ENCODE peak calls at places on chromosomes 2 and 18, in eight cellular contexts. J is suprapubic skin, T is AG10803, H is astrocyte of the spinal cord, U is colonic mucosa, K is adrenal gland, S is HCT116, P is tibial artery. N is an unnamed sample.

GRCh38 chr2:27164960-27165763 is 16.4 kb downstream of the TCF23 start:
- DNase-seq in J (no peak), T (no peak), H (no peak), U (no peak), K (no peak), S (no peak), P (no peak), N (no peak)

GRCh38 chr18:41324020-41324791 is 630.8 kb upstream of the PIK3C3 start:
- DNase-seq in J (no peak), T (no peak), H (no peak), U (no peak), K (no peak), S (no peak), P (no peak), N (no peak)

GRCh38 chr18:68441241-68441640 is 273.7 kb downstream of the TMX3 start:
- DNase-seq in J (no peak), T (peak), H (no peak), U (no peak), K (no peak), S (no peak), P (no peak), N (no peak)

GRCh38 chr2:197052371-197052770 is 125.9 kb upstream of the PGAP1 start:
- DNase-seq in J (no peak), T (no peak), H (no peak), U (no peak), K (no peak), S (no peak), P (no peak), N (no peak)

GRCh38 chr18:22900558-22901183 is 32.5 kb upstream of the RBBP8 start:
- DNase-seq in J (no peak), T (peak), H (no peak), U (no peak), K (no peak), S (no peak), P (no peak), N (no peak)

GRCh38 chr2:115609978-115610377 is 1167.5 kb downstream of the DPP10 start:
- DNase-seq in J (no peak), T (no peak), H (no peak), U (no peak), K (no peak), S (no peak), P (no peak), N (no peak)

GRCh38 chr18:46246101-46246500 is 141.9 kb downstream of the HAUS1 start:
- DNase-seq in J (no peak), T (no peak), H (no peak), U (no peak), K (no peak), S (no peak), P (no peak), N (no peak)

GRCh38 chr2:149826471-149827125 is 239.0 kb upstream of the MMADHC start:
- DNase-seq in J (no peak), T (no peak), H (peak), U (no peak), K (no peak), S (no peak), P (no peak), N (no peak)

GRCh38 chr18:79517322-79517721 is 121.6 kb downstream of the NFATC1 start:
- DNase-seq in J (peak), T (no peak), H (no peak), U (peak), K (no peak), S (no peak), P (no peak), N (no peak)

GRCh38 chr18:36546028-36546427 is 248.5 kb downstream of the FHOD3 start:
- DNase-seq in J (no peak), T (no peak), H (no peak), U (no peak), K (no peak), S (no peak), P (no peak), N (no peak)

GRCh38 chr2:235893129-235893698 is 275.0 kb downstream of the GBX2 start:
- DNase-seq in J (no peak), T (no peak), H (no peak), U (no peak), K (no peak), S (no peak), P (no peak), N (no peak)

GRCh38 chr18:47036298-47036874 is 965 bp upstream of the ELOA2 start:
- DNase-seq in J (no peak), T (peak), H (peak), U (peak), K (peak), S (peak), P (no peak), N (peak)

GRCh38 chr2:85925216-85925671 is 36.5 kb upstream of the ST3GAL5 start:
- DNase-seq in J (peak), T (no peak), H (no peak), U (no peak), K (no peak), S (no peak), P (no peak), N (no peak)

GRCh38 chr2:71665168-71666093 is 212.1 kb downstream of the DYSF start:
- DNase-seq in J (peak), T (peak), H (no peak), U (no peak), K (no peak), S (no peak), P (no peak), N (no peak)

GRCh38 chr2:172704072-172704936 is 31.3 kb upstream of the RAPGEF4 start:
- DNase-seq in J (no peak), T (peak), H (peak), U (no peak), K (no peak), S (no peak), P (no peak), N (peak)

GRCh38 chr2:203104273-203104672 is 89.6 kb downstream of the NBEAL1 start:
- DNase-seq in J (no peak), T (no peak), H (no peak), U (no peak), K (no peak), S (no peak), P (no peak), N (no peak)

GRCh38 chr2:128187032-128187654 is 96.1 kb downstream of the UGGT1 start:
- DNase-seq in J (no peak), T (peak), H (peak), U (no peak), K (no peak), S (no peak), P (no peak), N (no peak)

GRCh38 chr2:104025296-104025695 is 828.6 kb upstream of the POU3F3 start:
- DNase-seq in J (no peak), T (no peak), H (peak), U (no peak), K (no peak), S (no peak), P (no peak), N (no peak)

GRCh38 chr2:98736464-98736889 is 5.5 kb upstream of the MGAT4A start:
- DNase-seq in J (no peak), T (no peak), H (no peak), U (no peak), K (no peak), S (no peak), P (no peak), N (no peak)

GRCh38 chr2:174608866-174609214 is 11.2 kb upstream of the WIPF1 start:
- DNase-seq in J (no peak), T (no peak), H (no peak), U (no peak), K (no peak), S (no peak), P (no peak), N (no peak)

GRCh38 chr2:74703373-74703772 is 49.3 kb downstream of the SEMA4F start:
- DNase-seq in J (no peak), T (no peak), H (no peak), U (no peak), K (no peak), S (no peak), P (peak), N (no peak)

GRCh38 chr2:175080479-175080878 is 75.3 kb upstream of the CHN1 start:
- DNase-seq in J (no peak), T (no peak), H (no peak), U (no peak), K (no peak), S (no peak), P (no peak), N (no peak)

GRCh38 chr2:96815326-96816126 is 542 bp upstream of the CNNM3 start:
- DNase-seq in J (no peak), T (peak), H (peak), U (peak), K (no peak), S (no peak), P (peak), N (peak)

GRCh38 chr2:204031056-204031455 is 94.5 kb downstream of the ICOS start:
- DNase-seq in J (no peak), T (no peak), H (no peak), U (no peak), K (no peak), S (no peak), P (no peak), N (no peak)

GRCh38 chr2:102301867-102302362 is 9.4 kb upstream of the IL1RL1 start:
- DNase-seq in J (no peak), T (no peak), H (no peak), U (peak), K (no peak), S (peak), P (no peak), N (no peak)

GRCh38 chr2:60292242-60292641 is 261.2 kb downstream of the BCL11A start:
- DNase-seq in J (no peak), T (no peak), H (no peak), U (no peak), K (no peak), S (no peak), P (no peak), N (no peak)

GRCh38 chr2:161416633-161417427 is 733 bp downstream of the TBR1 start:
- DNase-seq in J (no peak), T (no peak), H (no peak), U (no peak), K (no peak), S (no peak), P (no peak), N (no peak)

GRCh38 chr2:171563301-171563700 is 41.0 kb downstream of the CYBRD1 start:
- DNase-seq in J (no peak), T (no peak), H (no peak), U (no peak), K (no peak), S (no peak), P (no peak), N (no peak)

GRCh38 chr2:33366473-33366872 is 110.0 kb upstream of the RASGRP3 start:
- DNase-seq in J (no peak), T (peak), H (peak), U (no peak), K (no peak), S (no peak), P (peak), N (no peak)

GRCh38 chr2:51612387-51612786 is 580.5 kb upstream of the NRXN1 start:
- DNase-seq in J (no peak), T (no peak), H (no peak), U (no peak), K (no peak), S (no peak), P (no peak), N (no peak)

GRCh38 chr2:217900010-217900779 is 102.6 kb downstream of the TNS1 start:
- DNase-seq in J (no peak), T (no peak), H (no peak), U (no peak), K (no peak), S (no peak), P (peak), N (no peak)

GRCh38 chr2:33666879-33667278 is 67.8 kb upstream of the FAM98A start:
- DNase-seq in J (no peak), T (no peak), H (no peak), U (no peak), K (no peak), S (no peak), P (no peak), N (no peak)

GRCh38 chr18:77165489-77166415 is 33.2 kb upstream of the MBP start:
- DNase-seq in J (peak), T (peak), H (peak), U (no peak), K (no peak), S (no peak), P (peak), N (no peak)

GRCh38 chr2:23944527-23944926 is 4.3 kb downstream of the UBXN2A start:
- DNase-seq in J (no peak), T (no peak), H (no peak), U (no peak), K (no peak), S (no peak), P (no peak), N (peak)

GRCh38 chr18:13566941-13567762 is 159.2 kb downstream of the FAM210A start:
- DNase-seq in J (no peak), T (no peak), H (peak), U (no peak), K (no peak), S (no peak), P (peak), N (no peak)

GRCh38 chr2:100388703-100389102 is 28.8 kb downstream of the CHST10 start:
- DNase-seq in J (no peak), T (no peak), H (no peak), U (no peak), K (peak), S (no peak), P (no peak), N (no peak)

GRCh38 chr2:20633794-20634259 is 17.1 kb downstream of the HS1BP3 start:
- DNase-seq in J (no peak), T (no peak), H (no peak), U (peak), K (no peak), S (no peak), P (no peak), N (peak)

GRCh38 chr2:67790622-67791021 is 272.2 kb downstream of the C1D start:
- DNase-seq in J (no peak), T (peak), H (peak), U (no peak), K (no peak), S (no peak), P (no peak), N (no peak)

GRCh38 chr2:213723051-213723560 is 438.8 kb downstream of the SPAG16 start:
- DNase-seq in J (no peak), T (no peak), H (no peak), U (no peak), K (no peak), S (no peak), P (no peak), N (no peak)

GRCh38 chr2:83517727-83518368 is 941.2 kb downstream of the SUCLG1 start:
- DNase-seq in J (no peak), T (no peak), H (no peak), U (no peak), K (no peak), S (no peak), P (no peak), N (no peak)

DNA sequence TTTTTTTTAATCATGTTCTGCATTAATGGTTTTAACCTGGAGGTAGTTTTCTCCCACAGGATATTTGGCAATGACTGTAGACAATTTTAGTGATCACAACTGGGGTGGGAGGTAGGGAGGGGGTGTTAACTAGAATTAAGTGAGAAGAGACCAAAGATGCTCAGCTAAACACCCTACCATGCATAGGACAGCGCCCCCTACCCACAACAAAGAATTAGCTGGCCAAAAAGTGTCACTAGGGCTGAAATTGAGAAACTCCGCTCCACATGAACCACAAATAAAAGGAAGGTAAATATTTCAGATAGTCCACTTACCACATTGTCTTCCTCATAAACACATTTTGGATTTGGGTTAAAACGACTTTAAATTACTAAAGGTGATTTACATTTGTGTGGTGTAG is 942.6 kb downstream of the SUCLG1 start:
- DNase-seq in J (no peak), T (no peak), H (no peak), U (no peak), K (no peak), S (no peak), P (no peak), N (no peak)
- TF ChIP-seq CTCF in J (no peak), T (no peak), H (no peak), U (no peak), K (no peak), S (peak), P (no peak), N (no peak)

GRCh38 chr2:219178377-219179175 is 501 bp downstream of the RETREG2 start:
- DNase-seq in J (no peak), T (peak), H (peak), U (peak), K (peak), S (no peak), P (peak), N (peak)
- TF ChIP-seq CTCF in J (no peak), T (no peak), H (no peak), U (no peak), K (no peak), S (no peak), P (peak), N (no peak)

GRCh38 chr2:10028988-10029874 is 14.1 kb upstream of the KLF11 start:
- DNase-seq in J (no peak), T (no peak), H (peak), U (peak), K (no peak), S (no peak), P (peak), N (peak)

GRCh38 chr2:10026940-10027569 is 16.3 kb upstream of the KLF11 start:
- DNase-seq in J (no peak), T (no peak), H (no peak), U (no peak), K (no peak), S (no peak), P (no peak), N (no peak)

GRCh38 chr2:10027931-10028330 is 15.4 kb upstream of the KLF11 start:
- DNase-seq in J (no peak), T (no peak), H (no peak), U (no peak), K (no peak), S (no peak), P (no peak), N (no peak)

GRCh38 chr2:10029875-10030223 is 13.5 kb upstream of the KLF11 start:
- DNase-seq in J (no peak), T (no peak), H (no peak), U (no peak), K (no peak), S (no peak), P (no peak), N (no peak)

GRCh38 chr2:10028407-10028987 is 14.9 kb upstream of the KLF11 start:
- DNase-seq in J (no peak), T (no peak), H (no peak), U (no peak), K (no peak), S (no peak), P (no peak), N (no peak)
- TF ChIP-seq CTCF in J (no peak), T (no peak), H (peak), U (no peak), K (no peak), S (peak), P (no peak), N (no peak)

DNA sequence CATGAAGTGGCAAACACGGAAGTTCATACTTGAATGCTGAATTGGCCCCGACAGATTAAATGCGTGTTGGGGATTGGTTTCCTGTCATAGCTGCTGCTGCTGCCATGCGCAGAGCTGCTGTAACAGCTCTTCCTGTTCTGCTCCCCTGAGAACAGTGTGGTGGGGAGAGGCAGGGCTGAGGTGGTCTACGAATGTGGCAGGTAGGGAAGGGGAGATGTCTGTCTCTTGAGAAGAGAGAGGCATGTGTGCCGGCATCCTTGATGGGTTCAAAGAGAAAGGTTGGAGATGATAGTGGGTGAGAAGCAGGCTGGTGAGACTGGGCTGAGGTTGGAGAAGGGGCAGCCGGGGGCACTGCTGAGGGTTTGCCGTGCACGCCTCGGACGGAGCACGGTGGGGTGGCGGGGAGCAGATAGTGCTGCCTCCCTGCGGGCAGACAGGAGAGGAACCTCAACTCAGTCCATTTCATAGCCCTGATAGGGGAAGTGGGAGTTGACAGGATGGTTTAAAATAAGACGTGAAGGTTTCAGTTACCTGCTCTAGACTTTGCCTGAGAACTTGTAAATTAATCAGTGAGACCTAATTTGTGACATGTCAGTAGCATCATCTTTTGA is 46.1 kb downstream of the TMEM185B start:
- DNase-seq in J (no peak), T (no peak), H (no peak), U (peak), K (no peak), S (no peak), P (no peak), N (no peak)
- TF ChIP-seq CTCF in J (peak), T (no peak), H (peak), U (no peak), K (no peak), S (no peak), P (no peak), N (no peak)

N was measured in Calu3.